ENCODE peak calls at places on chromosomes 7 and 10, in seven cellular contexts. One of them, this sample, is unnamed.

GRCh38 chr7:104272767-104273384 is 55.5 kb upstream of the LHFPL3 start:
- DNase-seq in uterus: no peak
- DNase-seq in suprapubic skin: no peak
- DNase-seq in testis: no peak
- DNase-seq in sigmoid colon: no peak
- DNase-seq in upper lobe of left lung: no peak
- DNase-seq in spleen: no peak
- DNase-seq in this sample: no peak

GRCh38 chr10:85594239-85594638 is 772.4 kb downstream of the GRID1 start:
- DNase-seq in uterus: no peak
- DNase-seq in suprapubic skin: no peak
- DNase-seq in testis: no peak
- DNase-seq in sigmoid colon: no peak
- DNase-seq in upper lobe of left lung: no peak
- DNase-seq in spleen: no peak
- DNase-seq in this sample: no peak

GRCh38 chr7:44534087-44534486 is 7.0 kb downstream of the NPC1L1 start:
- DNase-seq in uterus: no peak
- DNase-seq in suprapubic skin: no peak
- DNase-seq in testis: no peak
- DNase-seq in sigmoid colon: no peak
- DNase-seq in upper lobe of left lung: no peak
- DNase-seq in spleen: no peak
- DNase-seq in this sample: no peak

GRCh38 chr7:108114117-108114841 is 15.9 kb downstream of the LAMB4 start:
- DNase-seq in uterus: no peak
- DNase-seq in suprapubic skin: no peak
- DNase-seq in testis: no peak
- DNase-seq in sigmoid colon: no peak
- DNase-seq in upper lobe of left lung: no peak
- DNase-seq in spleen: no peak
- DNase-seq in this sample: no peak

GRCh38 chr7:131957338-131958025 is 401.1 kb upstream of the PODXL start:
- DNase-seq in uterus: no peak
- DNase-seq in suprapubic skin: no peak
- DNase-seq in testis: no peak
- DNase-seq in sigmoid colon: no peak
- DNase-seq in upper lobe of left lung: no peak
- DNase-seq in spleen: no peak
- DNase-seq in this sample: no peak

GRCh38 chr10:7945469-7946187 is 108.9 kb upstream of the GATA3 start:
- DNase-seq in uterus: no peak
- DNase-seq in suprapubic skin: no peak
- DNase-seq in testis: no peak
- DNase-seq in sigmoid colon: no peak
- DNase-seq in upper lobe of left lung: no peak
- DNase-seq in spleen: no peak
- DNase-seq in this sample: no peak

GRCh38 chr7:82345886-82346285 is 97.7 kb downstream of the CACNA2D1 start:
- DNase-seq in uterus: no peak
- DNase-seq in suprapubic skin: no peak
- DNase-seq in testis: no peak
- DNase-seq in sigmoid colon: no peak
- DNase-seq in upper lobe of left lung: no peak
- DNase-seq in spleen: no peak
- DNase-seq in this sample: no peak

GRCh38 chr10:48364659-48365405 is 58.4 kb downstream of the MAPK8 start:
- DNase-seq in uterus: no peak
- DNase-seq in suprapubic skin: no peak
- DNase-seq in testis: no peak
- DNase-seq in sigmoid colon: no peak
- DNase-seq in upper lobe of left lung: no peak
- DNase-seq in spleen: no peak
- DNase-seq in this sample: no peak

GRCh38 chr10:12042409-12042796 is 206 bp downstream of the UPF2 start:
- DNase-seq in uterus: no peak
- DNase-seq in suprapubic skin: no peak
- DNase-seq in testis: no peak
- DNase-seq in sigmoid colon: peak; percentile 79
- DNase-seq in upper lobe of left lung: peak; percentile 90
- DNase-seq in spleen: peak; percentile 93
- DNase-seq in this sample: peak; percentile 62

GRCh38 chr7:74479961-74480829 is 26.5 kb downstream of the GTF2IRD1 start:
- DNase-seq in uterus: peak; percentile 76
- DNase-seq in suprapubic skin: peak; percentile 93
- DNase-seq in testis: peak; percentile 92
- DNase-seq in sigmoid colon: peak; percentile 96
- DNase-seq in upper lobe of left lung: peak; percentile 91
- DNase-seq in spleen: peak; percentile 86
- DNase-seq in this sample: peak; percentile 69

GRCh38 chr7:70016044-70016770 is 417.9 kb downstream of the AUTS2 start:
- DNase-seq in uterus: peak; percentile 36
- DNase-seq in suprapubic skin: no peak
- DNase-seq in testis: no peak
- DNase-seq in sigmoid colon: no peak
- DNase-seq in upper lobe of left lung: no peak
- DNase-seq in spleen: no peak
- DNase-seq in this sample: no peak

GRCh38 chr10:30079423-30079822 is 20.0 kb upstream of the JCAD start:
- DNase-seq in uterus: no peak
- DNase-seq in suprapubic skin: no peak
- DNase-seq in testis: peak; percentile 70
- DNase-seq in sigmoid colon: no peak
- DNase-seq in upper lobe of left lung: no peak
- DNase-seq in spleen: no peak
- DNase-seq in this sample: no peak

GRCh38 chr10:30083934-30084333 is 24.5 kb upstream of the JCAD start:
- DNase-seq in uterus: no peak
- DNase-seq in suprapubic skin: no peak
- DNase-seq in testis: no peak
- DNase-seq in sigmoid colon: no peak
- DNase-seq in upper lobe of left lung: no peak
- DNase-seq in spleen: no peak
- DNase-seq in this sample: no peak

GRCh38 chr10:30075487-30075886 is 16.1 kb upstream of the JCAD start:
- DNase-seq in uterus: no peak
- DNase-seq in suprapubic skin: no peak
- DNase-seq in testis: no peak
- DNase-seq in sigmoid colon: no peak
- DNase-seq in upper lobe of left lung: no peak
- DNase-seq in spleen: no peak
- DNase-seq in this sample: no peak

GRCh38 chr10:30080161-30080560 is 20.8 kb upstream of the JCAD start:
- DNase-seq in uterus: no peak
- DNase-seq in suprapubic skin: no peak
- DNase-seq in testis: no peak
- DNase-seq in sigmoid colon: no peak
- DNase-seq in upper lobe of left lung: no peak
- DNase-seq in spleen: no peak
- DNase-seq in this sample: no peak

DNA sequence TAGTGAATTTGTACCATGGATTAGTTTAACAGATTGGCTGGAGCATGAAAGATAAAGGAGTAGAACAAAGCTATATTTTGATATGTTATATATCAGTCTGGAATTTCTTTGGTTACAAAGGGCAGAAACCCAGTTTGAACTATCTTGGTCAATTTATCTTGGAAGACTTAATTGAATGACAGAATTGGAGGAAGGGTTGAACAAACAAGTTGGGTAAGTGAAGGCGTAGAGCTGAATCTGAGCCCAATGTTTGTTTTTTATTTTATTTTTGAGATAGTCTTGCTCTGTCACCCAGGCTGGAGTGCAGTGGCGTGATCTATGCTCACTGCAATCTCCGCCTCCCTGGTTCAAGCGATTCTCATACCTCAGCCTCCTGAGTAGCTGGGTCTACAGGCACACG is 21.8 kb upstream of the JCAD start:
- DNase-seq in uterus: no peak
- DNase-seq in suprapubic skin: no peak
- DNase-seq in testis: no peak
- DNase-seq in sigmoid colon: no peak
- DNase-seq in upper lobe of left lung: no peak
- DNase-seq in spleen: no peak
- DNase-seq in this sample: no peak
- TF ChIP-seq POLR2A in uterus: no peak
- TF ChIP-seq POLR2A in suprapubic skin: no peak
- TF ChIP-seq POLR2A in testis: no peak
- TF ChIP-seq POLR2A in sigmoid colon: no peak
- TF ChIP-seq POLR2A in upper lobe of left lung: no peak
- TF ChIP-seq POLR2A in spleen: no peak
- TF ChIP-seq POLR2A in this sample: no peak

DNA sequence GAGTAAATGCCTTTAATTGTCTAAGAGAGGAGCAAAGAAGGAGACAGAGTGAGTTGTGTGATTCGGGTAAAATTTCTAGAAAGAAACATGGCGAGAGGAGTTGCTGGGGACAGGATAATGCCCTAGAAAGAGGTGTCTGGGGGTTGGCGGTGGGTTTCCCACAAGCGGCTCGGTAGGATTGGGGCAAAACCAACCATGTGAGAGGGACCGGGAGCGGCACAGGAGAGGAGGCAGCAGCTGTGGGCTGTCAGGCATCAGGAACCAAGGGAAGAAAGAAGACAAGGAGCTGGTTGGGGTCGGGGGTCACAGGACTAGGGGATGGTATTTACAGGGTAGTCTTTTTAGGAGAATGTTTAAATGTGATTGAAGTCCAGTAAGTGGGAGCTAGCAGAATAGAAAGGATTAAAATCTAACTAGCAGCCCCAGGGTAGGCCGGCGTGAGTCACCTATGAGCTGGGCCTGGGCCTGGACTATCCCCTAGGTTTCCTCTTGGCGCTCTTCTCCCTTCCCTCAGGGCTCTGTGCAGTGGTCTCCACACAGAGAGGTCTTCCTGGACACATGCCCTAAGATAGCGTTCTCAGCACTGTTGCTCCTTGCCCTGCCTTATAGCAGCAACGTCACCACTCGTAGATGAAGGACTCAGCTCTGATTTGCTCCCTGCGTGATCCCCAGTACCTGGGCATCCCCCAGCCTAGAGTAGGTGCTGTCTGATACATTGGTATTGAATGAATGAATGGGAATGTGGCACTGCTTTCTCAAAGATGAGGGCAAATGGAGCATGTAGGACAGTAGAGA is 32.6 kb downstream of the IKZF1 start:
- DNase-seq in uterus: no peak
- DNase-seq in suprapubic skin: no peak
- DNase-seq in testis: no peak
- DNase-seq in sigmoid colon: peak; percentile 51
- DNase-seq in upper lobe of left lung: no peak
- DNase-seq in spleen: no peak
- DNase-seq in this sample: no peak
- H3K4me3 ChIP-seq in uterus: no peak overlapping the region
- H3K4me3 ChIP-seq in suprapubic skin: no peak overlapping the region
- H3K4me3 ChIP-seq in testis: no peak overlapping the region
- H3K4me3 ChIP-seq in sigmoid colon: no peak overlapping the region
- H3K4me3 ChIP-seq in upper lobe of left lung: no peak overlapping the region
- H3K4me3 ChIP-seq in spleen: no peak overlapping the region
- H3K4me3 ChIP-seq in this sample: no peak overlapping the region

GRCh38 chr10:113056030-113056429 is 106.0 kb downstream of the TCF7L2 start:
- DNase-seq in uterus: no peak
- DNase-seq in suprapubic skin: no peak
- DNase-seq in testis: no peak
- DNase-seq in sigmoid colon: no peak
- DNase-seq in upper lobe of left lung: no peak
- DNase-seq in spleen: no peak
- DNase-seq in this sample: no peak

GRCh38 chr10:113060221-113061053 is 110.4 kb downstream of the TCF7L2 start:
- DNase-seq in uterus: no peak
- DNase-seq in suprapubic skin: peak; percentile 86
- DNase-seq in testis: peak; percentile 68
- DNase-seq in sigmoid colon: peak; percentile 68
- DNase-seq in upper lobe of left lung: peak; percentile 22
- DNase-seq in spleen: no peak
- DNase-seq in this sample: no peak

GRCh38 chr10:113056468-113057021 is 106.5 kb downstream of the TCF7L2 start:
- DNase-seq in uterus: no peak
- DNase-seq in suprapubic skin: no peak
- DNase-seq in testis: no peak
- DNase-seq in sigmoid colon: no peak
- DNase-seq in upper lobe of left lung: no peak
- DNase-seq in spleen: no peak
- DNase-seq in this sample: no peak

GRCh38 chr10:113059001-113059780 is 109.1 kb downstream of the TCF7L2 start:
- DNase-seq in uterus: peak; percentile 55
- DNase-seq in suprapubic skin: no peak
- DNase-seq in testis: peak; percentile 88
- DNase-seq in sigmoid colon: peak; percentile 81
- DNase-seq in upper lobe of left lung: no peak
- DNase-seq in spleen: no peak
- DNase-seq in this sample: no peak

GRCh38 chr10:113058175-113058961 is 108.3 kb downstream of the TCF7L2 start:
- DNase-seq in uterus: no peak
- DNase-seq in suprapubic skin: no peak
- DNase-seq in testis: no peak
- DNase-seq in sigmoid colon: peak; percentile 64
- DNase-seq in upper lobe of left lung: no peak
- DNase-seq in spleen: no peak
- DNase-seq in this sample: no peak
- H3K4me1 ChIP-seq in uterus: peaks cover 34% of the 10 kb centered on the region
- H3K4me1 ChIP-seq in suprapubic skin: peaks cover 65% of the 10 kb centered on the region
- H3K4me1 ChIP-seq in testis: peaks cover 36% of the 10 kb centered on the region
- H3K4me1 ChIP-seq in sigmoid colon: peaks cover 85% of the 10 kb centered on the region
- H3K4me1 ChIP-seq in upper lobe of left lung: peaks cover 58% of the 10 kb centered on the region
- H3K4me1 ChIP-seq in spleen: no peaks in the 10 kb centered on the region
- H3K4me1 ChIP-seq in this sample: peaks cover 29% of the 10 kb centered on the region

DNA sequence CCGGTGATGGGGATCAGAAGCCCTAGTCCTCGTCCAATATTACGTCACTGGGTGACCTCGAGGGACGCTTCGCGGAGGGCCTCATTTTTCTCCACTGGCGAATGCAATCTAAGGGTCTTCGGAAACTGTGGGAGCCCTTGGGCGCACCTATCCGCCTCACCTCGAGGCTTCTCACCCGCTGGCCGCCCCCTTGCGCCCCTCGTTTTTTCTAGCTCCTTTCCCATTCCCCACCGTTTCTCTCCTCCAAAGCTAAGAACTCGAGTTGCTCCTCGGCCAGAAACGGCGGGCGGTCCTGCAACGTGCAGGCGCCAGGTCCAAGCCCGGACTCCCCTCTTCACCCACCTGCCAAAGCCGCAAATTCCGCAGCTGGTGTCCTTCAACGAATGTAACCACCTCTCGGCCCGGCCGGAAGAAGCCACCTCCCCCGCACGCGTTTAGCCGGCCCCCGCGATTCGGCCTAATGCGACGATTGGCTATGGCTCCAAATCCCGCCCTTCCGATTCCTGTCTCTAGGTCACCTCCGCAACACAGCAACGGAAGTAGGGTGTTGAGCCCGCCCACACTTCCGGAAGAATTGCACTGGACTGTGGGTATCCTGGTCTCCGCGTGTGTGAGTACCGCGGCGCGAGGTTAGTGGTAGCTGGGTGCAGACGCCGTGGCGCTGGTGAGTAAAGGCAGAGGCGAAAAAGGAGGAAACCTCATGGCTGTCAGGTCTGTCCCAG is at the start of the genes ATP5MK and PDCD11:
- DNase-seq in uterus: peak; percentile 97
- DNase-seq in suprapubic skin: peak; percentile 99
- DNase-seq in testis: peak; percentile 100
- DNase-seq in sigmoid colon: peak; percentile 98
- DNase-seq in upper lobe of left lung: peak; percentile 95
- DNase-seq in spleen: peak; percentile 99
- DNase-seq in this sample: peak; percentile 98
- TF ChIP-seq POLR2A in uterus: peak; percentile 61
- TF ChIP-seq POLR2A in suprapubic skin: no peak
- TF ChIP-seq POLR2A in testis: no peak
- TF ChIP-seq POLR2A in sigmoid colon: peak; percentile 68
- TF ChIP-seq POLR2A in upper lobe of left lung: peak; percentile 73
- TF ChIP-seq POLR2A in spleen: peak; percentile 44
- TF ChIP-seq POLR2A in this sample: peak; percentile 86

This sample was measured in right lobe of liver.